ENCODE peak calls at places on chromosomes 7 and 10, in six cellular contexts. L is hepatocyte, F is mammary epithelial cell, N is HCT116, E is astrocyte, S is endothelial cell of umbilical vein. D is an unnamed sample. For H3K4me1, the result is how much of the 10 kb centered on the place peaks cover.

GRCh38 chr7:5334671-5335070 is 51.9 kb downstream of the SLC29A4 start:
- DNase-seq in L (no peak), F (no peak), N (no peak), E (no peak), S (no peak), D (no peak)

GRCh38 chr10:118531105-118531851 is 64.2 kb downstream of the PRLHR start:
- DNase-seq in L (no peak), F (no peak), N (no peak), E (no peak), S (no peak), D (peak)

GRCh38 chr10:77420942-77421523 is 216.6 kb downstream of the KCNMA1 start:
- DNase-seq in L (no peak), F (no peak), N (no peak), E (no peak), S (no peak), D (no peak)

GRCh38 chr7:101172854-101173751 is 7.0 kb downstream of the NAT16 start:
- DNase-seq in L (peak), F (peak), N (no peak), E (no peak), S (peak), D (no peak)

GRCh38 chr7:20894806-20895205 is 108.1 kb upstream of the SP8 start:
- DNase-seq in L (no peak), F (peak), N (no peak), E (no peak), S (no peak), D (no peak)

GRCh38 chr7:106486331-106486730 is 174.6 kb downstream of the CCDC71L start:
- DNase-seq in L (no peak), F (peak), N (no peak), E (peak), S (no peak), D (no peak)

GRCh38 chr10:34348917-34349509 is 466.1 kb downstream of the PARD3 start:
- DNase-seq in L (no peak), F (no peak), N (no peak), E (no peak), S (no peak), D (no peak)

GRCh38 chr10:44990965-44991364 is 9.8 kb upstream of the ZNF22 start:
- DNase-seq in L (no peak), F (no peak), N (no peak), E (no peak), S (no peak), D (no peak)

GRCh38 chr10:116719712-116720111 is 22.7 kb downstream of the HSPA12A start:
- DNase-seq in L (no peak), F (no peak), N (no peak), E (peak), S (no peak), D (no peak)

GRCh38 chr10:115093286-115093775 is at the start of gene ATRNL1:
- DNase-seq in L (peak), F (peak), N (no peak), E (no peak), S (no peak), D (no peak)

GRCh38 chr10:115092555-115093285 is 445 bp upstream of the ATRNL1 start:
- DNase-seq in L (peak), F (peak), N (no peak), E (peak), S (peak), D (peak)

GRCh38 chr10:115095758-115096157 is 2.6 kb downstream of the ATRNL1 start:
- DNase-seq in L (no peak), F (no peak), N (no peak), E (no peak), S (no peak), D (no peak)

GRCh38 chr10:115093776-115094361 is 704 bp downstream of the ATRNL1 start:
- DNase-seq in L (peak), F (peak), N (no peak), E (no peak), S (no peak), D (no peak)

DNA sequence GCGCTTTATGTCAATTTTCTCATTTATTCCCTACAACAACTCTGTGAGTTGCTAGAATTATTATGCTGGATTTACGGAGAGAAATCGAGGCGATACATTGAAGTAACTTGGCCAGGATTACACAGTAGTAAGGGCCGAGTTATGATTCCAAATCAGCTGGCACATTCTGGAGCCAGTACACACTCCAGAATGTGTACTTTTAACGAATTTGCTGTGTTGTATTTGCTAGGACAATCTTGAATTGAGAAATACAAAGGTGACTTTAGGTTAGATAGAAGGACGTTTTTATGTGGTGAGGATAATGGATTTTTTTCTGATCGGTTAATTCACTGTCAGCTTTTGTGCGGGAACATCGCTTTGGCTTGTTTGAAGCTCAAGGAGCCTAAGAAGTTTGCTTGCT is 1.4 kb downstream of the ATRNL1 start:
- DNase-seq in L (no peak), F (no peak), N (no peak), E (no peak), S (no peak), D (no peak)
- TF ChIP-seq EZH2 in L (no peak), F (peak), N (no peak), E (no peak), S (no peak), D (no peak)

DNA sequence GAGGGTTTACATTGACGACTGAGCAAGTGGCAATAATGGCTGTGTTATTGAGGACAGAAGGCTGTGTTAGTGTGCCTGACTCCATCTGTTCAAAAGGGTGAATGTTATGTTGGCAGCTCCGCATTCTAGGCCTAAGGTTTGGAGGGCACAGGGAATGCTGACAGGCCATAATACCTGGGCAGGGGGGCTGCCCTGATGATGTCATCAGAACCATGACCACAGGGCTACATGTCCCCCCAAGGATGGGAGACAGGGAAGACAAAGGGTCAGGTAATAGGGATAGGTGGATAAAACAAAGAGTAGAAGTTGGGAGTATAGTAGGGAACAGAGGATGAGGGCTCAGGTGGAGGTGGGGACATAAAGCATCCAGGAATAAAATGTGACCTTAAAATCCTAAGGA is 1.8 kb upstream of the PPP3CB start:
- DNase-seq in L (no peak), F (no peak), N (no peak), E (no peak), S (no peak), D (no peak)
- H2AFZ ChIP-seq in L (no peak), F (no peak), N (no peak), E (no peak), S (no peak), D (no peak)

GRCh38 chr10:112244197-112244596 is 39.0 kb upstream of the TECTB start:
- DNase-seq in L (no peak), F (no peak), N (no peak), E (no peak), S (no peak), D (no peak)
- H3K4me1 ChIP-seq in L (under half), F (under half), N (under half), E (under half), S (under half), D (under half)

GRCh38 chr7:151456782-151457181 is 16.8 kb upstream of the CRYGN start:
- DNase-seq in L (no peak), F (no peak), N (no peak), E (no peak), S (no peak), D (no peak)
- TF ChIP-seq EZH2 in L (no peak), F (no peak), N (no peak), E (no peak), S (no peak), D (no peak)

GRCh38 chr10:43427166-43427825 is 9.6 kb upstream of the ZNF487 start:
- DNase-seq in L (no peak), F (no peak), N (no peak), E (no peak), S (no peak), D (no peak)
- H2AFZ ChIP-seq in L (no peak), F (no peak), N (no peak), E (no peak), S (no peak), D (no peak)

DNA sequence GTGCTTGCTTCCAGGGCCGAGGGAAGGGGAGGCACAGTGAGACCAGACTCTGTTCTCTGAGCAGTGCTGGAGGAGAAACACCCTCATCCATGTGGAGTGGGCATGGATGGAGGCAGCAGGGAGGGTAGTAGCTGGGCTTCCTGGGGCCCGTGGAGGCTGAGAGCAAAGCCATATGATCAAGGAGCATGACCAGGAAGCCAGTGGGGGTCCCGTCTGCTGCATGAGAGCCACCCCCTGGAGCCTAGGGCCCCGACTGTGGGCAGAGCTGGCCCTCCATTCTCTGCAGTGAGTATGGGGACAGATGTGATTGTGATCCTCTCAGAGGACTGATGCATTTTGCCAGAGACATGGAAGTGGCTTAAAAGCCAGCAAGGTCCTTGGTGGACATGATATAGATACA is 61.6 kb downstream of the CCNY start:
- DNase-seq in L (no peak), F (no peak), N (no peak), E (no peak), S (no peak), D (no peak)
- H3K4me1 ChIP-seq in L (under half), F (under half), N (under half), E (under half), S (under half), D (under half)

D was measured in DND-41.